ENCODE peak calls at places on chromosomes 11 and 22, in nine cellular contexts. V is mesothelial cell of epicardium; Z is epithelial cell of esophagus; I is psoas muscle; R is M059J; H is lower leg skin; U is right cardiac atrium; E is non-pigmented ciliary epithelial cell; X is stimulated activated CD8-positive, alpha-beta memory T cell treated with anti-CD3 and anti-CD28 coated beads, Interleukin-15, amount 100 ng/mL, for 1 hour. N is an unnamed sample.
A peak's percentile ranks its signal among the peaks of the same experiment; 100 is the strongest.

GRCh38 chr11:64251986-64252837 is 882 bp downstream of the PLCB3 start:
- DNase-seq in V (no peak), Z (peak; percentile 72), I (peak; percentile 74), R (peak; percentile 58), H (peak; percentile 92), U (peak; percentile 85), E (no peak), X (no peak), N (peak; percentile 68)

GRCh38 chr11:1234054-1234720 is 11.3 kb downstream of the MUC5B start:
- DNase-seq in V (no peak), Z (no peak), I (peak; percentile 35), R (no peak), H (peak; percentile 79), U (peak; percentile 47), E (no peak), X (no peak), N (peak; percentile 18)

GRCh38 chr11:27904358-27905055 is 203.4 kb downstream of the KIF18A start:
- DNase-seq in V (no peak), Z (peak; percentile 67), I (no peak), R (peak; percentile 98), H (no peak), U (no peak), E (no peak), X (no peak), N (no peak)

GRCh38 chr11:72436667-72437066 is 2.3 kb upstream of the CLPB start:
- DNase-seq in V (no peak), Z (no peak), I (no peak), R (no peak), H (no peak), U (no peak), E (no peak), X (no peak), N (no peak)

GRCh38 chr22:37983860-37984791 is at the start of gene SOX10:
- DNase-seq in V (no peak), Z (no peak), I (no peak), R (no peak), H (no peak), U (peak; percentile 42), E (no peak), X (no peak), N (no peak)

GRCh38 chr11:61027141-61027840 is 55.8 kb downstream of the CD6 start:
- DNase-seq in V (no peak), Z (no peak), I (no peak), R (no peak), H (no peak), U (no peak), E (no peak), X (no peak), N (no peak)

GRCh38 chr22:46297151-46297819 is 615 bp downstream of the GTSE1 start:
- DNase-seq in V (no peak), Z (peak; percentile 38), I (no peak), R (peak; percentile 73), H (no peak), U (no peak), E (no peak), X (no peak), N (peak; percentile 50)

GRCh38 chr11:19670030-19670761 is 42.4 kb upstream of the NAV2 start:
- DNase-seq in V (no peak), Z (peak; percentile 42), I (no peak), R (peak; percentile 47), H (no peak), U (no peak), E (no peak), X (no peak), N (no peak)

GRCh38 chr11:118544010-118544646 is 13.1 kb downstream of the TMEM25 start:
- DNase-seq in V (no peak), Z (no peak), I (no peak), R (no peak), H (no peak), U (no peak), E (no peak), X (no peak), N (no peak)

N was measured in left ventricle myocardium superior.